ENCODE peak calls at places on chromosomes 11 and 22, in four cellular contexts. D, H, W and Y are unnamed samples.

GRCh38 chr11:2796508-2797180 is 88.9 kb downstream of the CDKN1C start:
- DNase-seq in D (no peak), H (no peak), W (no peak), Y (no peak)

GRCh38 chr11:132284048-132284447 is 913.6 kb downstream of the NTM start:
- DNase-seq in D (no peak), H (no peak), W (no peak), Y (no peak)

GRCh38 chr11:67610302-67610868 is 3.6 kb downstream of the NDUFV1 start:
- DNase-seq in D (no peak), H (no peak), W (no peak), Y (no peak)

GRCh38 chr11:2708757-2709281 is 9.0 kb upstream of the KCNQ1OT1 start:
- DNase-seq in D (no peak), H (no peak), W (no peak), Y (no peak)

GRCh38 chr11:34194576-34195335 is 89.3 kb downstream of the NAT10 start:
- DNase-seq in D (no peak), H (no peak), W (no peak), Y (no peak)

GRCh38 chr22:38755911-38756532 is at the start of gene SUN2:
- DNase-seq in D (peak), H (peak), W (peak), Y (peak)

GRCh38 chr11:78722786-78723185 is 148.1 kb upstream of the NARS2 start:
- DNase-seq in D (no peak), H (no peak), W (no peak), Y (no peak)

GRCh38 chr11:5626191-5626590 is 1.4 kb downstream of the TRIM34 start:
- DNase-seq in D (no peak), H (no peak), W (no peak), Y (no peak)

GRCh38 chr11:96481204-96481603 is 91.4 kb downstream of the JRKL start:
- DNase-seq in D (no peak), H (no peak), W (no peak), Y (no peak)

GRCh38 chr11:125886997-125887372 is 483 bp upstream of the HYLS1 start:
- DNase-seq in D (peak), H (no peak), W (no peak), Y (no peak)

GRCh38 chr22:48376936-48377335 is 1450.7 kb downstream of the BRD1 start:
- DNase-seq in D (no peak), H (no peak), W (no peak), Y (no peak)

GRCh38 chr22:35705141-35705540 is 12.5 kb upstream of the APOL5 start:
- DNase-seq in D (no peak), H (no peak), W (no peak), Y (no peak)
- TF ChIP-seq SPI1 in D (no peak), H (no peak), W (no peak), Y (no peak)

GRCh38 chr11:126893796-126894195 is 106.8 kb downstream of the KIRREL3 start:
- DNase-seq in D (no peak), H (no peak), W (no peak), Y (no peak)

GRCh38 chr11:126890561-126890960 is 110.0 kb downstream of the KIRREL3 start:
- DNase-seq in D (no peak), H (no peak), W (no peak), Y (no peak)

GRCh38 chr11:126888126-126888712 is 112.4 kb downstream of the KIRREL3 start:
- DNase-seq in D (no peak), H (no peak), W (no peak), Y (no peak)

GRCh38 chr11:126892781-126893180 is 107.8 kb downstream of the KIRREL3 start:
- DNase-seq in D (no peak), H (no peak), W (no peak), Y (no peak)

DNA sequence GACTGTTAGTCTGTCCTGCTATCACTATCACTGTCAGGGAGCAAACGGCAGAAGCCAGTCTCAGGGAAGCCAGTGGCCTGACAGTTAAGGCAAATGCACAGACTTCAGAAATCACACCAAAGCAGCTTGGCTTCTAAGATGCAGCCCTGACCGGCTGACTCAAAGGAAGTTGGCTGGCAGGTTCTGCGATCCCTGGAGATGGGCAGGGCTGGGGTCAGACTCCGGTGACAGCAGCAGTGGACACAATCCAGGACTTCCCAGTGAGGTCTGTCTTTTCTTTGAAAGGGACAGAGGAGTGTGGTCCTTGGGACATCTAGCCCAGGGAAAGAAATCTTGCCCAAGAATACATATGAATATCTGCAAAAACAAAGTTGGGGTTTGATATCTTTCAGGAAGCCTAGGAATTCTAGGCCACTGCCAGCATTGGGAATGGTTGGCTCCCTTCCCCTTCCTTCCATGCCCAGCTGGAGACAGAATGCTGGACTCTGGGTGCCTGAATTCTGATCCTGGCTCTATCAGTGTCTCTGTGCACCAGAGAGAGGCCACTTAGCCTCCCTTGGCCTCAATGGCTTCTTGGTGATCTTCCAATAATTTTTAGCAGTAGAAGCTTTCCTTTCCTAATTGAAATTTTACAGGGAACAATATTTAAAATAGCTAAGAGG is 108.9 kb downstream of the KIRREL3 start:
- DNase-seq in D (no peak), H (no peak), W (no peak), Y (no peak)
- TF ChIP-seq SPI1 in D (no peak), H (no peak), W (no peak), Y (no peak)

DNA sequence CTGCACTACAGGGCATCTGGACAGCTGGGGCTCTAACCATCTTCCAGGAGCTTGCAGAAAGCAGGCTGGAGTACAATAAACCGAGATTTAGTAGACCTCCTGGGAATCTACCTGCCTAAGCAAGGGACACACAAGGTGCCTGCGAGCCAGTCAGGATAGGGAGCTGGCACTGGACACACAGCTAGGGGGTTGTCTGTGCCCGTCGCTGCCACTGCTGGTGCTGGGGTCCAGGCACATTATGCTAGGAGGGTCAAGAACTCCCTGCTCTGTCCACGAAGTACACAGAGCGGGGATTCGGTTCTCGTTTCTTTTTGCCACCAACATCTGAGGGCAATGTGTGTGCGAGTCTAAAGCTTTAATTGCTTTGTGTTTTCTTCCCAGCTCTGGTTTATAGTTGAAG is 4.2 kb downstream of the RIC8A start:
- DNase-seq in D (no peak), H (no peak), W (no peak), Y (no peak)
- TF ChIP-seq SPI1 in D (no peak), H (no peak), W (no peak), Y (no peak)

GRCh38 chr22:26362471-26362870 is 66.6 kb upstream of the ASPHD2 start:
- DNase-seq in D (no peak), H (no peak), W (no peak), Y (no peak)

GRCh38 chr22:26372890-26373289 is 56.2 kb upstream of the ASPHD2 start:
- DNase-seq in D (no peak), H (no peak), W (no peak), Y (no peak)

GRCh38 chr22:26364066-26365015 is 64.7 kb upstream of the ASPHD2 start:
- DNase-seq in D (peak), H (peak), W (peak), Y (peak)

GRCh38 chr22:26367402-26368245 is 61.4 kb upstream of the ASPHD2 start:
- DNase-seq in D (peak), H (no peak), W (peak), Y (peak)
- TF ChIP-seq SPI1 in D (no peak), H (no peak), W (no peak), Y (no peak)

DNA sequence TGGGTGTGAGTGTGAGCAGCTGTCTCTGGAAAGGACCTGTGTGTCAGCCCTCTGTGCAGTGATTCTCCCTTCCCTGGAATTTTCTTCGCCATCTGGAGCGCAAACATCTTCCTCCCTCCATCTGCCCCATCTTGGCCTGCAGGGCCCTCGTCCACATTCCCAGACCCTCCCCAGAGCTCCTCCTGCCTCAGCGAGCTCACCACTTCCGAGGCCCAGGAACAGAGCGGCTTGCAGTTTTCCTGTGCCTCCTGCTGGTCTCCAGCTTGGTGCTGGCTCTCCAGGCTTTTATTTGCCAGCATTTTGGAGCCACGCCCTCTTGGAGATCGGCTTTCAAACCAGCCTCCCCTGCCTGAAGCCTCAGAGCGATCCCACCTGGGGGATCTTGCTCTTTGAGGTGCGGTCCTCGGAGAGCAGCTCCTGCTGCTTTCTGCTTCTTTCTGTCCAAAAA is at the start of gene GPHA2:
- DNase-seq in D (no peak), H (no peak), W (peak), Y (no peak)
- TF ChIP-seq SPI1 in D (no peak), H (no peak), W (no peak), Y (no peak)

DNA sequence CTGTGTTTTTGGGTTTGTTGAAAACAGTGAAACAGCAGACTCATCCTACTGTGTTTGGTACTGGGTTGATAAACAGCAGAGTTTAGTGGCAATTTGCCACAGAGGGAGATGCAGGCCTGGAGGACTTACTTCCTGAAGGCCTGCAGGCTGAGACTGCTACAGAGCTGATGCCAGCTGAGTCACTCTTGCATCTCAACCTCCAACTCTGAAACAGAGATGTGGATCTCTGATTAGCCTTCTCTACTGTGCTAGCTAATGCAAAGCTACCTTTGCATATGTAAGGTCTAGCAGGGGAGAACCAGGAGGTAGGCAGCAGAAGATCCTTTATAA is 14.3 kb downstream of the ATP5MG start:
- DNase-seq in D (no peak), H (no peak), W (peak), Y (no peak)
- TF ChIP-seq SPI1 in D (no peak), H (no peak), W (no peak), Y (no peak)